ENCODE peak calls at places on chromosomes 3 and 15, in four cellular contexts. G is H1, A is HepG2, S is K562. I is an unnamed sample.

GRCh38 chr15:100241572-100242479 is 99.9 kb downstream of the ADAMTS17 start:
- DNase-seq in A (peak), S (peak), G (no peak), I (peak)

GRCh38 chr15:47407692-47408091 is 309.6 kb upstream of the SEMA6D start:
- DNase-seq in S (no peak), G (peak), A (no peak), I (no peak)

GRCh38 chr3:149658444-149659172 is 783 bp upstream of the WWTR1 start:
- DNase-seq in G (no peak), A (no peak), S (no peak), I (peak)

GRCh38 chr3:151330374-151330773 is 1.0 kb upstream of the P2RY13 start:
- DNase-seq in S (no peak), A (no peak), G (no peak), I (no peak)

GRCh38 chr3:134370611-134371451 is 3.4 kb downstream of the AMOTL2 start:
- DNase-seq in A (no peak), G (no peak), S (no peak), I (no peak)

GRCh38 chr3:110608566-110608965 is 463.1 kb upstream of the NECTIN3 start:
- DNase-seq in G (no peak), A (no peak), S (no peak), I (no peak)

GRCh38 chr15:66633851-66634250 is 68.1 kb upstream of the LCTL start:
- DNase-seq in S (no peak), G (no peak), A (no peak), I (no peak)

GRCh38 chr3:50657407-50657806 is 17.3 kb upstream of the DOCK3 start:
- DNase-seq in A (no peak), S (no peak), G (no peak), I (no peak)

GRCh38 chr3:23710555-23710954 is 95.2 kb upstream of the UBE2E1 start:
- DNase-seq in G (no peak), A (no peak), S (no peak), I (no peak)

GRCh38 chr3:137041251-137041650 is 83.5 kb downstream of the IL20RB start:
- DNase-seq in S (no peak), G (no peak), A (no peak), I (no peak)

GRCh38 chr3:137035631-137036030 is 77.8 kb downstream of the IL20RB start:
- DNase-seq in A (peak), G (no peak), S (peak), I (peak)

DNA sequence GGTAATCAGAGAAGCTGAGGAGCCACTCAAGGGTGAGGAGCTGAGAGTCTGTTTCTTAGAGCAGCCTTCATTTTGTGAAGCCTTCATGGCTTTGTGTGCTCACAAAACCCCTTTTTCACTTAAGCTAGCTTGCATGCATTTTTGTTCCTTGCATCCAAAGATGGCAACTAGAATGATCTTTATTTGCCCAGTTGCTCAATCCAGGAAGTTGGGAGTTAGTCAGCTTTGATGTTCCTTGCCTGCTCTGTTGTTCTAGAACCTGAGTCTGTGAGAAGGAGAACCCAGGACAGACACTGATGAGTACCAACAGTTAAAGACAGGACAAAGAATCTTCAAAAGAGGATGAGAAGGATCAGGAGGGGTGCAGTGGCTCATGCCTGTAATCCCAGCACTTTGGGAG is 81.8 kb downstream of the IL20RB start:
- DNase-seq in S (no peak), A (no peak), G (no peak), I (no peak)
- TF ChIP-seq ATF3 in S (no peak), A (no peak), G (no peak), I (no peak)

DNA sequence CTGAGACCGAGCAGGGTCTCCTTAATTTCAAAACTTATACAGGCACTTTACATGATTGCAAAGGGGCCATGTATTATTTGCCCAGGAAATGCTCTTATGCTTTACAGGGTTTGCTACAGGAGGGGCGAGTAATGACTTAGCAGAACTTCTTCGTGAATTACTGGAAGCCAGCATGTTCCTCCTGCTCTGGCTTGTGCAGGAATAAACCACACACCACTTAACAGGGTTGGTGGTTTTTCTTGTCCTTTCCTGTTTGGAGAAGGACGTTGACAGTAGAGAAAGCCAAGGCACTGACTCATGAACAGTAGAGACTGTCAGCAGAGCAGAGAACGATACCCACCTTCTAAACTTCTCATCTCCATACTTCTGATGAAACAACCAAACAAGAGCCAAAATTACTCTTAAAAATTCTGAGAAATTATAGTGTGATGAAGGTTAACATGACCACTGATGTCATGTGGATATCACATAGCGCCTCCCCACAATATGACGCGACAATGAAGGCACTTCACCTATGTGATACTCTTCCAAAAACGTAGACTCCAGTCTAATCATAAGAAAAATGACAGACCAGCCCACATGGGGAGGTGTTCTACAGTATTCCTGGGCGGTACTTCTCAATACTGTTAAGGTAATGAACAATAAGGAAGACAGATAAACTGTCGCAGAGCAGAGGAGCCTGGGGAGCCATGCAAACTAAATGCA is 24.7 kb upstream of the MCTP2 start:
- DNase-seq in S (no peak), G (no peak), A (no peak), I (no peak)
- TF ChIP-seq FOSL1 in S (no peak), G (no peak), A (no peak), I (no peak)

GRCh38 chr3:195544634-195545033 is 1.5 kb upstream of the PPP1R2 start:
- DNase-seq in G (no peak), S (no peak), A (no peak), I (no peak)

GRCh38 chr3:195543642-195544536 is 764 bp upstream of the PPP1R2 start:
- DNase-seq in S (peak), G (no peak), A (peak), I (no peak)

GRCh38 chr3:195548496-195548895 is 5.4 kb upstream of the PPP1R2 start:
- DNase-seq in G (no peak), S (no peak), A (peak), I (no peak)

GRCh38 chr3:195548046-195548445 is 4.9 kb upstream of the PPP1R2 start:
- DNase-seq in S (no peak), G (no peak), A (no peak), I (no peak)

DNA sequence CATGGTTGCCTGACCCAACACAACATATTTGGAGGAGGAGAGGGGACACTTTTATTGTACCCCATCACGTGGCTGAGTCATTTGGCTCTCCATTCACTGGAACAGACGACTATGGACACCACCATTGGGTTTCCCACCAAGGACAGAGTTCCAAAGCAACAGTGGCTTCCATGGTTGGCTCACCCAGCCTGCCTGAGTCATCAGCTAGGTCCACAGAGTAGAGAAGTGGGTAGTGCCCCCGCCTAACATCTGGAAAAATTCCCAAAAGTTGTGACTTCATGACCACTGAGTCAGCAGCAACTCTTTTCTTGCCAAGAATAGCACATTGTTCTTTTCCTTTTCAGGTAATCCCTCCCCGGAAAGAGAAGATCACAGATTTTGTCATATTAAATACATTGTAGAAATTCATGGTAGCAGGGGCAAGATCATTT is 3.0 kb upstream of the PPP1R2 start:
- DNase-seq in S (no peak), G (no peak), A (peak), I (peak)
- TF ChIP-seq ATF3 in S (peak), G (no peak), A (no peak), I (no peak)

DNA sequence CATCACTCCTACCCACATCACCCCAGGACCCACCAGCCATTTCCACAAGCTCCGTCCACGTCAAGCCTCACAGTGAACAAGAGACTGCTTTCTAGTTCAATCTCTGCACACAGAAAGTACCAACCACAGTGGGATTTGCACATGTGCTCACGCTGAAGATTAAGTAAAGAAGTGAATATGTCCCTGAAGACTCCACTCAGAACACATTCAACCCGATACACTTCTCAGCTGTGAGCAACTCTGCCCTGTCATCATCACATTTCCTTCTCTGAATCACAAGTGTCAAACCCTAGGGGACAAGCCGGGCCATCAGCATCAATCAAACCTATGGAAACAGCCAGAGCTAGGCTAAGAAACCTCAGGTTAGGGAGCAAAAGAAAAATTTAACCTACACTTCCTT is 1.9 kb downstream of the STIMATE start:
- DNase-seq in A (no peak), G (no peak), S (no peak), I (no peak)
- TF ChIP-seq FOSL1 in A (no peak), G (no peak), S (no peak), I (no peak)

DNA sequence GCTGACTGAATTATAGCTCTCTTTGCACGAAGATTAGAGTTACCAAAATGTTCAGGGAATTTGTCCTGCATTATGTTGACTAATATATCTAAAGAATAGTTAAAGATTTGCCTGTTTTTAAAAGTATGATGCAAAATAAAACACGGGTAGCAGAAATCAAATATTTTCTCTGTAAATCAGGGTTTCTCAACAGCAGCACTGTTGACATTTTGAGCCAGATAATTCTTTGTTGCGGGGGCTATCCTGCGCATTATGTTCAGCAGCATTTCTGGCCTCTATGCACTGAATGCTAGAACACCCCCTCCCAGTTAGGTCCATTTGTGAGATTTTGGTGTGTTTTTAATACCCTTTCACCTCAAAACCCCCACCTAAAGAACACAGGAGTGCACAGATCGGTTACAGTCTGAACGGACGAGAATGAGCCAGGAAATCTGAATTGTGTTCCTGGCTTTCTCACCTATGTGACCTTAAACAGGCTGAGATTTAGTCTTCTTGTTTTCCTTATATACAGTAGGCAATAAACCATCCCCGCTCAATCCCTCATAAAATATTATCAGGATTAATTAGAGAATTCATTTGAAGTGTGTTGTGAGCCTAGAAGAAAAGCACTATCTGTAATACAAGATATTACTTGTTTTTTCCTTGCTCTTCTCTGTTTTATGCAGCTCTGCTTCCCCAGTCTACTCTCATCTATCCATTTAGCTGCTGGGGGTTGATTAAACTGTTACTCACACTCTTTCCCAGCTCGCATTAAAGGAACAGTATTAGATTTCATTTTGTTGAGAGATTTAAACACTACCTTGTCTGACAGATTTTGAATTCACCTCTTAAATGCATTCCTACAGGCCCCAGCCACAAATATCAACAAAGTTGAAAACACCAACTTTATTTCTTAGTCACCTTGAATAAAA is 247.5 kb upstream of the GOLIM4 start:
- DNase-seq in G (no peak), A (no peak), S (no peak), I (no peak)
- TF ChIP-seq ATF3 in G (no peak), A (no peak), S (no peak), I (no peak)

GRCh38 chr15:25982736-25983135 is 119.6 kb upstream of the ATP10A start:
- DNase-seq in G (no peak), S (no peak), A (no peak), I (no peak)
- TF ChIP-seq FOSL1 in G (no peak), S (no peak), A (no peak), I (no peak)

DNA sequence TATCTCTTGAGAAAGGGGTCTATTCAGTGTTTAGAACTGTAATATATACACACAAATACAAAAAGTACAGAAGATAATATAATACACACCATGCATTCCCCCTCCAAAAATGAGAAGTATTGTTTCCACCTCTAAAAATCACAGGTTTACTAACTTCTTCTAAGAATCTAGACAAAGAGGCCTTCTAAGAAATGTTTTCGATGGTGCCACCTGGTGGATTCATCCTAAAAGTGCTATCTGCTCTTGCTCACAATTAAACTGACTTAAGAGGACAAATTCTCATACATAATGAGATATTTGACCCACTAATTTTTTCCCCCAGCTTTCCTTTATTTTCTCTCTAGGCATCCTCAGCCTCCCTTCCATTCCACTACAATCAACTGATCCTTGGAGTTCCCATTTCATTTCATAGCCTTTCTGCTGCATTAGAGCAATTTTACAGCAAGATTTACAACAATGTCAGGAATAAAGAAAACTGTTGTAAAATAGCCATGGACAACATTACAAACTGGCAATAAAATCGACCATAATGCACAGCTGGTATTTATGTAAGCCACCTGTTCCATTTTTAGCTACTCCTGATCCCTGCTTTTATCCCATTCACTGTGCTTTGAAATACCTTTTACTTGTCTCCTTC is 124.6 kb downstream of the ARRDC4 start:
- DNase-seq in A (peak), G (no peak), S (no peak), I (peak)
- TF ChIP-seq ATF3 in A (no peak), G (no peak), S (no peak), I (no peak)

GRCh38 chr15:60373745-60374144 is 24.0 kb downstream of the ANXA2 start:
- DNase-seq in G (no peak), S (no peak), A (no peak), I (no peak)

GRCh38 chr15:60373327-60373726 is 24.5 kb downstream of the ANXA2 start:
- DNase-seq in A (no peak), G (no peak), S (no peak), I (no peak)

GRCh38 chr15:60370804-60371700 is 26.7 kb downstream of the ANXA2 start:
- DNase-seq in G (no peak), A (peak), S (no peak), I (peak)

GRCh38 chr15:60372756-60373155 is 25.0 kb downstream of the ANXA2 start:
- DNase-seq in S (no peak), G (no peak), A (no peak), I (no peak)

DNA sequence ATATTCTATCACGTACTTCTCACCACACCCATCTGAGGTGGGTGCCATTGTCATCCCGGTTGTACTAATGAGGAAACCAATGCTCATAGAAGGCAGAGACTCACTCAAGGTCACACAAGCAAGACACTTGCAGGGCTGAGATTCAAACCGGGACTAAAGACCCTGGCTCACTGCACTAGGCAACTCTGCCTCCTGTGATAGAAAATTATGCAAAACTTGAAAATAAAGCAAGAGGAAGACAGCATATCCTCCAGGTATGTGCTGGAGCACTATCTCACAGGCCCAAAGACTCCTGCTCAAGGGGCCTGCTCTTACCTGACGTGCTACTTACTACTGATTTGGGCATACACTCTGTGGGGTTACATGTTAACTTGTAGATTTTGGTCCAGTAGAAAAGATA is 25.6 kb downstream of the ANXA2 start:
- DNase-seq in A (no peak), G (no peak), S (no peak), I (no peak)
- TF ChIP-seq FOSL1 in A (no peak), G (no peak), S (no peak), I (no peak)

GRCh38 chr3:99419111-99419510 is 219.3 kb upstream of the COL8A1 start:
- DNase-seq in G (no peak), A (no peak), S (no peak), I (no peak)

GRCh38 chr3:99413504-99413903 is 224.9 kb upstream of the COL8A1 start:
- DNase-seq in G (no peak), S (no peak), A (no peak), I (no peak)

GRCh38 chr3:99418709-99419108 is 219.7 kb upstream of the COL8A1 start:
- DNase-seq in S (no peak), G (no peak), A (no peak), I (no peak)

DNA sequence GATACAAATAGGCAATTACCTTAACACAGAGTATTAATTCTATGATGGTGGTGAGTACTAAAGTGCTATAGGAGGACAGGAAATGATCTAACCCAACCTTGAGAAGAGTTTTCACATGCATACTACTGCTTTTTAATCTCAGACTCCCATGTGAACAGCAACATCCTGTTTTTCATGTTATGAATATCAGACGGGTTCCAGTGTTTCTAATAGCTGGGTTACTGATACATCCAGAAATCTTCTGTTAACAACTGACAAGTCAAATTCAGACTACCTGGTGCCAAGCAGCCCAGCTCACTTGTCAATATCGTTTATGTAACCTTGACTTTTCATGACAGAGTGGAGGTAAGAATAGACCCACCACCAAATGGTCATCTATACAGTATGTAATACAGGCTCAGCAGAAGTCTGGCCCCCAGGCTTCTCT is 220.2 kb upstream of the COL8A1 start:
- DNase-seq in S (no peak), G (no peak), A (no peak), I (no peak)
- TF ChIP-seq ATF3 in S (no peak), G (no peak), A (no peak), I (no peak)